ENCODE peak calls at places on chromosomes 2 and 18, in ten cellular contexts. H, F, S, O, X, Z, Q, T, I and B are unnamed samples.

GRCh38 chr2:175167076-175167791 is 769 bp downstream of the ATF2 start:
- DNase-seq in S (peak), Q (peak), O (peak), I (no peak), X (peak), T (no peak), F (peak), H (peak), Z (peak), B (no peak)

GRCh38 chr2:159153063-159153462 is 133.4 kb downstream of the WDSUB1 start:
- DNase-seq in F (peak), H (no peak), Q (no peak), X (no peak), I (no peak), T (no peak), O (no peak), S (no peak), Z (no peak), B (no peak)

GRCh38 chr2:192035731-192036442 is 158.8 kb downstream of the TMEFF2 start:
- DNase-seq in I (peak), X (no peak), S (no peak), Z (peak), T (peak), H (no peak), F (no peak), Q (peak), O (peak), B (no peak)

GRCh38 chr2:8576525-8577157 is 105.2 kb upstream of the ID2 start:
- DNase-seq in Z (no peak), F (no peak), T (no peak), H (peak), X (no peak), S (no peak), O (no peak), I (no peak), Q (no peak), B (peak)

GRCh38 chr2:226903179-226903578 is 67.3 kb downstream of the RHBDD1 start:
- DNase-seq in S (no peak), H (no peak), X (no peak), I (peak), Z (peak), F (peak), Q (no peak), T (peak), O (no peak), B (no peak)

GRCh38 chr2:38444247-38444646 is 67.2 kb upstream of the ATL2 start:
- DNase-seq in Z (no peak), S (no peak), I (peak), T (no peak), H (no peak), Q (no peak), O (no peak), F (peak), X (no peak), B (no peak)

GRCh38 chr18:4672152-4672551 is 217.0 kb upstream of the DLGAP1 start:
- DNase-seq in O (no peak), S (no peak), T (no peak), H (no peak), Z (no peak), X (no peak), F (no peak), Q (no peak), I (no peak), B (no peak)

GRCh38 chr18:80000877-80001276 is 12.5 kb upstream of the TXNL4A start:
- DNase-seq in I (no peak), Q (no peak), T (no peak), S (no peak), F (no peak), H (no peak), X (no peak), Z (no peak), O (no peak), B (no peak)

GRCh38 chr2:164657129-164657528 is 35.8 kb upstream of the GRB14 start:
- DNase-seq in F (peak), X (no peak), T (no peak), O (no peak), H (no peak), Z (peak), I (peak), S (no peak), Q (no peak), B (no peak)

GRCh38 chr2:17164550-17164949 is 353.7 kb downstream of the RAD51AP2 start:
- DNase-seq in Z (no peak), T (no peak), X (no peak), I (peak), F (peak), O (no peak), S (no peak), Q (no peak), H (no peak), B (no peak)

GRCh38 chr18:76686737-76687231 is 135.6 kb upstream of the ZNF236 start:
- DNase-seq in I (peak), F (peak), S (peak), Q (peak), H (peak), T (peak), X (peak), Z (peak), O (peak), B (no peak)

GRCh38 chr2:125855204-125855603 is 800.8 kb upstream of the GYPC start:
- DNase-seq in H (no peak), T (no peak), Q (no peak), I (no peak), F (no peak), S (no peak), Z (no peak), X (no peak), O (no peak), B (no peak)

GRCh38 chr2:8761529-8762164 is 75.8 kb downstream of the KIDINS220 start:
- DNase-seq in T (peak), F (peak), X (no peak), H (peak), Q (peak), I (peak), O (peak), S (peak), Z (peak), B (no peak)

GRCh38 chr18:31070206-31070605 is 27.7 kb upstream of the DSC3 start:
- DNase-seq in H (no peak), S (no peak), Z (no peak), I (no peak), T (no peak), O (no peak), Q (no peak), F (no peak), X (no peak), B (no peak)

GRCh38 chr2:29628882-29629281 is 292.5 kb downstream of the ALK start:
- DNase-seq in Z (no peak), O (no peak), F (no peak), Q (no peak), S (no peak), I (no peak), X (no peak), H (no peak), T (no peak), B (no peak)

GRCh38 chr2:127052771-127053691 is 53.9 kb downstream of the BIN1 start:
- DNase-seq in O (no peak), S (peak), X (no peak), I (no peak), F (no peak), Z (no peak), H (no peak), T (no peak), Q (peak), B (no peak)

GRCh38 chr2:8119782-8120551 is 561.9 kb upstream of the ID2 start:
- DNase-seq in Q (no peak), X (no peak), H (no peak), S (no peak), Z (peak), F (peak), O (no peak), I (no peak), T (no peak), B (no peak)

GRCh38 chr2:227390468-227391256 is 2.9 kb upstream of the SCYGR1 start:
- DNase-seq in S (no peak), T (no peak), Z (no peak), Q (no peak), F (no peak), O (no peak), I (no peak), H (no peak), X (no peak), B (no peak)

GRCh38 chr2:111972955-111973565 is 74.7 kb downstream of the MERTK start:
- DNase-seq in T (no peak), Z (no peak), O (no peak), X (no peak), Q (no peak), H (no peak), I (no peak), F (no peak), S (no peak), B (peak)

GRCh38 chr2:39128919-39129391 is 8.1 kb upstream of the SOS1 start:
- DNase-seq in O (no peak), F (peak), X (peak), Q (no peak), T (no peak), H (no peak), S (no peak), Z (no peak), I (no peak), B (peak)